ENCODE peak calls at places on chromosomes 16 and 17, in four cellular contexts. C is GM12878, B is A549, R is HepG2. E is an unnamed sample.

GRCh38 chr17:56297142-56297541 is 143.9 kb downstream of the ANKFN1 start:
- DNase-seq in C (no peak), B (no peak), R (no peak), E (no peak)

GRCh38 chr16:50616386-50616785 is 64.7 kb downstream of the SNX20 start:
- DNase-seq in C (no peak), B (no peak), R (no peak), E (no peak)

GRCh38 chr17:43768382-43768781 is 9.8 kb upstream of the SOST start:
- DNase-seq in C (no peak), B (no peak), R (no peak), E (no peak)

GRCh38 chr16:58732545-58733247 is 1.4 kb downstream of the GOT2 start:
- DNase-seq in C (no peak), B (no peak), R (no peak), E (no peak)

GRCh38 chr17:74467221-74467951 is 952 bp downstream of the CD300A start:
- DNase-seq in C (peak), B (no peak), R (no peak), E (no peak)

GRCh38 chr16:77599793-77600415 is 122.4 kb upstream of the NUDT7 start:
- DNase-seq in C (no peak), B (peak), R (peak), E (peak)

GRCh38 chr17:6374271-6374691 is 60.6 kb downstream of the AIPL1 start:
- DNase-seq in C (no peak), B (no peak), R (no peak), E (no peak)

GRCh38 chr16:69273009-69273408 is 38.1 kb upstream of the VPS4A start:
- DNase-seq in C (no peak), B (no peak), R (no peak), E (no peak)

GRCh38 chr16:8730335-8730915 is 56.0 kb downstream of the ABAT start:
- DNase-seq in C (no peak), B (no peak), R (no peak), E (no peak)

GRCh38 chr17:8922923-8923322 is 42.6 kb downstream of the PIK3R5 start:
- DNase-seq in C (no peak), B (no peak), R (no peak), E (no peak)

GRCh38 chr16:24988593-24989338 is 26.4 kb downstream of the ARHGAP17 start:
- DNase-seq in C (no peak), B (peak), R (peak), E (no peak)
- TF ChIP-seq CHD4 in C (no peak), B (no peak), R (no peak), E (no peak)

DNA sequence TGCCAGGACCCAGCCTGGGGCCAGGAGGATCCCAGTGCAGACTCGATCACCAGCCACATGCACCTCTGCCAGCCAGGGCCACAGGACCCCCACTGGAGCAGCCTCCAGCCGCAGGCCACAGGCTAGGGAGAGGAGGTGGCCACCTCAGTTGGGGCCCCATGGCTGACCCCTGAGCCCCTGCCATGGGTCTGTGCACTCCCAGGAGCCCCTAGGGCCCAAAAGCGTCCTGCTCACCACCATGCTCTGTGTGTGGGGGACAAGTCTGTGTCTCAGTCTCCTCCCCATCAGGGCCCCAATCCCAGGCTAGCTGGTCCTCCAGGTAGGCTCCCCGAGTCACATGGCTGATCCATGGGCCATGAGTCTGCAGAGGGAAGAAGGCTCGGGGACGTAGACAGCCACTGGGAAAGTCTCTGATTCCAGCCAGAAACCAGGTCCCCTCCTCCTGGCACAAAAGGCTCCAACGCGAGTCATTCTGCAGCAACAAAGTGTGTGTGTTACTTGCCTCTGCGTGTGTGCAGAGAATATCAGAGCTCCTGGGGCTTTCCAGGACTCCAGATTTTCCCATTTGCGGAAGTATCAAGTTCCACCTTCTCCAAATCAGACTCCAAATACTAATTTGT is 6.1 kb upstream of the PRSS8 start:
- DNase-seq in C (no peak), B (no peak), R (no peak), E (peak)
- TF ChIP-seq CHD4 in C (no peak), B (no peak), R (no peak), E (no peak)

GRCh38 chr16:54075446-54075845 is 211.1 kb downstream of the IRX3 start:
- DNase-seq in C (no peak), B (no peak), R (no peak), E (no peak)

GRCh38 chr16:54073356-54073755 is 213.2 kb downstream of the IRX3 start:
- DNase-seq in C (no peak), B (no peak), R (no peak), E (no peak)

GRCh38 chr16:54077412-54077821 is 209.2 kb downstream of the IRX3 start:
- DNase-seq in C (no peak), B (peak), R (no peak), E (no peak)

GRCh38 chr16:54072237-54072636 is 214.3 kb downstream of the IRX3 start:
- DNase-seq in C (no peak), B (no peak), R (no peak), E (no peak)

GRCh38 chr16:54076006-54076504 is 210.5 kb downstream of the IRX3 start:
- DNase-seq in C (no peak), B (no peak), R (no peak), E (no peak)
- TF ChIP-seq CHD4 in C (no peak), B (no peak), R (no peak), E (no peak)

GRCh38 chr17:77304746-77305473 is 164.1 kb downstream of the SEC14L1 start:
- DNase-seq in C (no peak), B (no peak), R (peak), E (no peak)

GRCh38 chr17:77306048-77306789 is 165.4 kb downstream of the SEC14L1 start:
- DNase-seq in C (no peak), B (no peak), R (no peak), E (no peak)

GRCh38 chr17:77308768-77309726 is 168.3 kb downstream of the SEC14L1 start:
- DNase-seq in C (no peak), B (no peak), R (no peak), E (no peak)

GRCh38 chr17:77307479-77308198 is 166.9 kb downstream of the SEC14L1 start:
- DNase-seq in C (no peak), B (no peak), R (no peak), E (no peak)

DNA sequence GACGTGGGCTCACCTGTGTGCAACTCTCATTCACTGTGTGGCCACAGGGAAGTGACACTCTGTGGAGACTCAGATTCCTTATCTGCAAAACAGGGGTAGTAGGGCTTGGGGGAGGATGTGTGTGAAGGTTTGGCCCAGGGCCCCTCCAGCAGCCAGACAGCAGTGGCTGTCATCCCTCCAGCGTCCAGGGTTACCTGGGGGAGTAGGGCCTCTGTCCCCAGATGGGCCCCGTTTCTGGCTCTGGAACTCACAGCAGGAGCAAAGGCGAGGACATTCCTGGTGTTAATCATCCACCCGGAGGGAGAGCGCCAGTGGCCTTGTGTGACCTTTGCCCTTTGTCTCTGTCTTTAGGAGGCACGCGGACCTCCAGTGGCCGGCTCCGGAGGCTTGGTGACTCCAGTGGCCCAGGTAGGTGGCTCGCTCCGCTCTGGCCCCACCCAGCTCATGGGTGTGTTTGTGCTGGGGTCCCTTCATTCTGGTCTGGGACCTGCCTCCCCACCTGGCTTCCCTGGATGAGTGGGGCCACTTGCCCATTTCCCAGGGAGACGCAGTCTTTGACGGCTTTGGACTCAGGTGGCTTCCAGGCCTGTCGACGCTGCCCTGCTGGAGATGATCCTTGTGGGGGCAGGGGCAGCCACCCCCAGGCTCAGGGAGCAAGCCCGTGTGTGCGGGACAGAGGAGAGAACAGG is 166.2 kb downstream of the SEC14L1 start:
- DNase-seq in C (no peak), B (no peak), R (peak), E (peak)
- TF ChIP-seq CHD4 in C (no peak), B (no peak), R (peak), E (no peak)

DNA sequence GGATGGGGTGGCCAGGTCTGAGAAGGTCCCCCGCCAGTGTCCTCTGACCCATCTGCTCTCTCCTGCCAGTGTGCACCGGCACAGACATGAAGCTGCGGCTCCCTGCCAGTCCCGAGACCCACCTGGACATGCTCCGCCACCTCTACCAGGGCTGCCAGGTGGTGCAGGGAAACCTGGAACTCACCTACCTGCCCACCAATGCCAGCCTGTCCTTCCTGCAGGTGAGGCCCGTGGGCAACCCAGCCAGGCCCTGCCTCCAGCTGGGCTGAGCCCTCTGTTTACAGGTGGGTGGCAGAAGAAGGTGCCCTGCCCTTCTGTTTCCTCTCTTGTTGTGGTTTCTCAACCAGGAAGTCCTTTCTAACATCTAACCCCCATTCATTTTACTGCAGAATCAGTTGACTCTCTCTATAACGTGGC is 7.1 kb downstream of the ERBB2 start:
- DNase-seq in C (no peak), B (no peak), R (no peak), E (no peak)
- TF ChIP-seq CHD4 in C (no peak), B (no peak), R (no peak), E (no peak)

E was measured in K562.